ENCODE peak calls at places on chromosomes 5 and 9, in four cellular contexts. D is hepatocyte, Y is transverse colon, Q is lower lobe of right lung. Z is an unnamed sample.

GRCh38 chr5:56342612-56343011 is 109.5 kb upstream of the ANKRD55 start:
- DNase-seq in Q (no peak), Y (no peak), D (no peak), Z (no peak)

GRCh38 chr5:79699766-79700400 is 10.2 kb downstream of the CMYA5 start:
- DNase-seq in Q (no peak), D (no peak), Y (no peak), Z (no peak)

GRCh38 chr5:107698286-107698685 is 27.5 kb upstream of the EFNA5 start:
- DNase-seq in Y (no peak), D (no peak), Q (no peak), Z (no peak)

GRCh38 chr9:115694014-115694413 is 459.6 kb upstream of the PAPPA start:
- DNase-seq in Y (peak; percentile 8), D (peak; percentile 64), Q (no peak), Z (no peak)

GRCh38 chr5:133870661-133871060 is 97.8 kb downstream of the C5orf15 start:
- DNase-seq in Y (no peak), Q (no peak), D (no peak), Z (peak; percentile 20)

GRCh38 chr9:2395814-2396213 is 225.8 kb upstream of the VLDLR start:
- DNase-seq in Y (no peak), Q (no peak), D (no peak), Z (no peak)

GRCh38 chr5:175823731-175824525 is 47.5 kb upstream of the CPLX2 start:
- DNase-seq in D (no peak), Q (no peak), Y (no peak), Z (no peak)

GRCh38 chr5:138601444-138601843 is 26.2 kb upstream of the HSPA9 start:
- DNase-seq in Y (peak; percentile 10), Q (no peak), D (peak; percentile 67), Z (no peak)

GRCh38 chr5:38680094-38680765 is 123.8 kb upstream of the LIFR start:
- DNase-seq in D (no peak), Q (no peak), Y (no peak), Z (no peak)

GRCh38 chr5:154312571-154312970 is 122.0 kb downstream of the GALNT10 start:
- DNase-seq in D (no peak), Q (no peak), Y (no peak), Z (no peak)

GRCh38 chr5:145787001-145787400 is 48.1 kb downstream of the PRELID2 start:
- DNase-seq in Y (no peak), Q (no peak), D (no peak), Z (no peak)

GRCh38 chr9:36543916-36544315 is 28.8 kb upstream of the MELK start:
- DNase-seq in Q (no peak), D (peak; percentile 18), Y (no peak), Z (no peak)

GRCh38 chr9:127753148-127753547 is 18.1 kb upstream of the TOR2A start:
- DNase-seq in Q (no peak), Y (no peak), D (no peak), Z (no peak)

GRCh38 chr9:11149065-11149464 is 536.3 kb upstream of the PTPRD start:
- DNase-seq in D (no peak), Y (no peak), Q (no peak), Z (no peak)

GRCh38 chr5:169765176-169765575 is 128.1 kb downstream of the DOCK2 start:
- DNase-seq in D (no peak), Q (no peak), Y (no peak), Z (no peak)

GRCh38 chr9:129197978-129198736 is 20.1 kb upstream of the IER5L start:
- DNase-seq in Y (peak; percentile 36), Q (no peak), D (peak; percentile 48), Z (no peak)

GRCh38 chr9:33022755-33023154 is 2.3 kb upstream of the DNAJA1 start:
- DNase-seq in Q (no peak), D (no peak), Y (no peak), Z (no peak)

GRCh38 chr5:79795764-79796398 is 106.2 kb downstream of the CMYA5 start:
- DNase-seq in Y (no peak), Q (no peak), D (peak; percentile 13), Z (no peak)

GRCh38 chr9:36584626-36585460 is 12.1 kb downstream of the MELK start:
- DNase-seq in Q (no peak), D (no peak), Y (no peak), Z (no peak)

GRCh38 chr9:105065119-105066088 is 137.4 kb upstream of the ABCA1 start:
- DNase-seq in D (peak; percentile 60), Q (no peak), Y (no peak), Z (no peak)

GRCh38 chr9:4490705-4491620 is 695 bp downstream of the SLC1A1 start:
- DNase-seq in Q (no peak), D (peak; percentile 21), Y (no peak), Z (peak; percentile 66)

GRCh38 chr9:98570663-98571440 is 137.9 kb downstream of the GABBR2 start:
- DNase-seq in Y (no peak), D (no peak), Q (no peak), Z (no peak)

GRCh38 chr5:39517800-39518199 is 93.0 kb upstream of the DAB2 start:
- DNase-seq in Q (no peak), Y (no peak), D (no peak), Z (no peak)

GRCh38 chr5:11038772-11039171 is 277.7 kb upstream of the DAP start:
- DNase-seq in Q (no peak), D (no peak), Y (no peak), Z (no peak)

GRCh38 chr9:135731454-135731853 is 29.5 kb downstream of the KCNT1 start:
- DNase-seq in D (no peak), Q (no peak), Y (no peak), Z (no peak)

GRCh38 chr5:57749396-57749795 is 266.8 kb upstream of the ACTBL2 start:
- DNase-seq in Y (no peak), D (no peak), Q (no peak), Z (no peak)

GRCh38 chr5:135834639-135835529 is at the start of gene SLC25A48:
- DNase-seq in D (peak; percentile 86), Q (no peak), Y (peak; percentile 76), Z (peak; percentile 76)

GRCh38 chr9:93099551-93100264 is 3.7 kb downstream of the CARD19 start:
- DNase-seq in Q (peak; percentile 44), D (no peak), Y (peak; percentile 7), Z (peak; percentile 62)

GRCh38 chr9:80467632-80468031 is 895.9 kb downstream of the TLE4 start:
- DNase-seq in D (no peak), Q (no peak), Y (no peak), Z (no peak)

GRCh38 chr9:127862075-127863011 is 7.9 kb upstream of the ENG start:
- DNase-seq in D (no peak), Q (peak; percentile 92), Y (peak; percentile 80), Z (peak; percentile 94)

GRCh38 chr5:87400305-87400899 is 12.3 kb downstream of the CCNH start:
- DNase-seq in Y (no peak), Q (no peak), D (peak; percentile 17), Z (no peak)

GRCh38 chr9:38254756-38255155 is 137.7 kb upstream of the ALDH1B1 start:
- DNase-seq in D (no peak), Y (no peak), Q (no peak), Z (no peak)

GRCh38 chr9:89878687-89879086 is 273.9 kb downstream of the GADD45G start:
- DNase-seq in D (peak; percentile 47), Q (peak; percentile 54), Y (peak; percentile 47), Z (peak; percentile 76)

GRCh38 chr5:172973127-172973916 is 10.2 kb upstream of the ATP6V0E1 start:
- DNase-seq in Q (no peak), D (no peak), Y (no peak), Z (no peak)

GRCh38 chr5:120605325-120606079 is 141.4 kb downstream of the PRR16 start:
- DNase-seq in D (no peak), Q (no peak), Y (no peak), Z (no peak)

GRCh38 chr9:94785211-94786169 is 59.0 kb downstream of the AOPEP start:
- DNase-seq in Q (no peak), D (no peak), Y (no peak), Z (no peak)

GRCh38 chr9:114038724-114039313 is 39.3 kb downstream of the AMBP start:
- DNase-seq in Y (no peak), Q (no peak), D (no peak), Z (no peak)

GRCh38 chr9:124003636-124004349 is 7.8 kb upstream of the LHX2 start:
- DNase-seq in Y (no peak), D (no peak), Q (no peak), Z (no peak)
- H3K27me3 ChIP-seq in Y (peaks cover 97% of the 10 kb centered on the region), D (peaks cover 93% of the 10 kb centered on the region), Q (peaks cover 93% of the 10 kb centered on the region), Z (peaks cover 93% of the 10 kb centered on the region)

GRCh38 chr5:141319202-141319601 is 1.4 kb downstream of the TAF7 start:
- DNase-seq in Y (no peak), Q (no peak), D (no peak), Z (no peak)

GRCh38 chr5:141326088-141326854 is 4.0 kb upstream of the PCDHGA1 start:
- DNase-seq in Q (peak; percentile 62), D (peak; percentile 11), Y (peak; percentile 63), Z (peak; percentile 73)

GRCh38 chr5:141322261-141322660 is 1.7 kb upstream of the TAF7 start:
- DNase-seq in D (no peak), Y (no peak), Q (no peak), Z (no peak)

GRCh38 chr5:141319699-141320098 is 885 bp downstream of the TAF7 start:
- DNase-seq in Q (no peak), D (no peak), Y (no peak), Z (no peak)

DNA sequence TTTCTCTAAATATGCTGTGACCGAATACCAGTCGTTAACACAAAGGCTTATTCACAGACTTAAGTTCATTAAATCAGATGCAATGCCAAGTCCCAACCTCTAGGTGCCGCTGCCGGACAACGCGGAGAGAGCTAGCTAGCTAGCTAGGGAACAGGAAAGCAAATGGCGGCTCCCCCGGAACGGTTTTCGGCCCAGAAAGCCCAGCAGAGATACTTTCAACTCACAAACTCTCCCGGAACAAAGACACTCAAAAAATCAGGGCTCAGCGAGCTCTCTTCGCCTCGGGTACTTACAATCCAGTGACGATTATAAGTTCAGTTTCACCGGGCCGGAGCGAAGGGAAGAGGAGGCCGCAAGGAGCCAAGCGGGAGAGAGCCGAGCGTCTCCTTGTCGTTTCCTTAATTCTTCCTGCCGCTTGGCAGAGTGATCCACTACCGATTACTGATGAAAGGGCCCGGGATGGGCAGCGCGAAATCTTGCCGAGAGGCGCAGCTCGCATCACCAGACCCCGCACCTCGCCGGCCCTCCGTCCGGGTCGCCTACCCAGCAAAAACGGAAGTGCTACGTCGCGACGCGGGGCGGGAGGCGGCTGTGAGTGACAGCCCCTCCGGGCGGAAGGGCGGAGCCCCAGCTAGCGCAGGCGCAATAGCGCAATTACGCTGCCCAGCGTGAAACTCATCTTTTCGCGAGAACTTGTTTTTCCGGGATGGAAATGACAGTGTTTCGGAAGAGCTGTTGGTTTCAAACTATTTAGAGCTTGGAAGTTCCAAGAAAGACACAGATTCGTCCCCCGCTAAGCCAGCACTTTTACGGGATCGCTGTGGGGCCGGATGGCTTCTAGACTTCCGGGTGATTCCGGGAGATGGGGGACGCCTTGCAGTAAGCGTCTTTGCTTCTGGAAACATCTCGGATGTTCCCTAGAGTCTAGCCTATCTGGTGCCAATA is at the start of gene TAF7:
- DNase-seq in Q (peak; percentile 94), Y (peak; percentile 92), D (peak; percentile 97), Z (peak; percentile 97)
- H3K9me3 ChIP-seq in Q (peaks cover 69% of the 10 kb centered on the region), Y (peaks cover 53% of the 10 kb centered on the region), D (peaks cover 55% of the 10 kb centered on the region), Z (peaks cover 48% of the 10 kb centered on the region)

GRCh38 chr9:137476856-137477255 is 17.7 kb upstream of the NSMF start:
- DNase-seq in Y (no peak), D (no peak), Q (no peak), Z (no peak)
- H3K27me3 ChIP-seq in Y (no peaks in the 10 kb centered on the region), D (no peaks in the 10 kb centered on the region), Q (no peaks in the 10 kb centered on the region), Z (no peaks in the 10 kb centered on the region)

DNA sequence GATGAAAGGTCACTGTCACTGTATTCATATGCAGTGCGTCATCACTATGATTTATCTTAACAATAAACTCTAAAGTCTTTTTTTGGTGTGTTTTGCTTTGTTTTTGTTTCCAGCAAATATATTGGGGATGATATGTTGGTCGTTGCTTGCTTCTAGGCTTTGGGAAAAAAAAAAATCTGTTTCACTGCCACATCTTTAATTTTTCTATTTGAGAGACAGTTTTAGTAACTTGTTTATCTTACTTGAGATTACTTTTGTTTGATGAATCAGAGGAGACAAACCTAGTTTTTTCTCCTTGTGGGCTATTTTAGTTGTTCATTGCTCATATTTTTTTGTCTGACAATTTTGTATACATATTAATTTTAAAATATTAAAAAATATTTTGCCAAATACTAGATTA is 19.4 kb downstream of the CWC27 start:
- DNase-seq in Q (no peak), D (no peak), Y (no peak), Z (no peak)
- H3K9me3 ChIP-seq in Q (no peaks in the 10 kb centered on the region), D (no peaks in the 10 kb centered on the region), Y (no peaks in the 10 kb centered on the region), Z (no peaks in the 10 kb centered on the region)

Z was measured in upper lobe of right lung.